ENCODE peak calls at places on chromosomes 5 and 9, in four cellular contexts. One of them, this sample, is unnamed.
A peak's percentile ranks its signal among the peaks of the same experiment; 100 is the strongest.

GRCh38 chr5:151150484-151151262 is 6.9 kb downstream of the ANXA6 start:
- DNase-seq in IMR-90: peak; percentile 47
- DNase-seq in mesendoderm: no peak
- DNase-seq in neuronal stem cell: no peak
- DNase-seq in this sample: no peak

GRCh38 chr9:116163293-116164055 is 9.9 kb downstream of the PAPPA start:
- DNase-seq in neuronal stem cell: no peak
- DNase-seq in IMR-90: no peak
- DNase-seq in mesendoderm: peak; percentile 37
- DNase-seq in this sample: no peak

GRCh38 chr5:180090769-180091546 is 19.4 kb upstream of the RNF130 start:
- DNase-seq in IMR-90: peak; percentile 14
- DNase-seq in mesendoderm: peak; percentile 93
- DNase-seq in neuronal stem cell: no peak
- DNase-seq in this sample: no peak

GRCh38 chr9:86730165-86730928 is 217.0 kb downstream of the GAS1 start:
- DNase-seq in neuronal stem cell: no peak
- DNase-seq in mesendoderm: no peak
- DNase-seq in IMR-90: peak; percentile 39
- DNase-seq in this sample: no peak

GRCh38 chr9:70101265-70101664 is 57.6 kb downstream of the MAMDC2 start:
- DNase-seq in IMR-90: peak; percentile 85
- DNase-seq in neuronal stem cell: no peak
- DNase-seq in mesendoderm: no peak
- DNase-seq in this sample: no peak

GRCh38 chr5:38258319-38259061 is at the start of gene EGFLAM:
- DNase-seq in neuronal stem cell: peak; percentile 56
- DNase-seq in mesendoderm: peak; percentile 88
- DNase-seq in IMR-90: no peak
- DNase-seq in this sample: peak; percentile 43

GRCh38 chr9:107929439-107929838 is 439.9 kb upstream of the KLF4 start:
- DNase-seq in IMR-90: peak; percentile 65
- DNase-seq in neuronal stem cell: no peak
- DNase-seq in mesendoderm: no peak
- DNase-seq in this sample: no peak

GRCh38 chr5:133925269-133925668 is 43.2 kb downstream of the C5orf15 start:
- DNase-seq in mesendoderm: no peak
- DNase-seq in neuronal stem cell: no peak
- DNase-seq in IMR-90: no peak
- DNase-seq in this sample: no peak

GRCh38 chr5:181221792-181222629 is 1.1 kb upstream of the TRIM41 start:
- DNase-seq in mesendoderm: peak; percentile 99
- DNase-seq in neuronal stem cell: peak; percentile 97
- DNase-seq in IMR-90: peak; percentile 98
- DNase-seq in this sample: peak; percentile 95

GRCh38 chr5:6365977-6366590 is 12.3 kb downstream of the MED10 start:
- DNase-seq in neuronal stem cell: no peak
- DNase-seq in mesendoderm: no peak
- DNase-seq in IMR-90: no peak
- DNase-seq in this sample: no peak

GRCh38 chr9:113738898-113739604 is 137.1 kb upstream of the ZNF618 start:
- DNase-seq in mesendoderm: peak; percentile 52
- DNase-seq in neuronal stem cell: no peak
- DNase-seq in IMR-90: no peak
- DNase-seq in this sample: no peak

DNA sequence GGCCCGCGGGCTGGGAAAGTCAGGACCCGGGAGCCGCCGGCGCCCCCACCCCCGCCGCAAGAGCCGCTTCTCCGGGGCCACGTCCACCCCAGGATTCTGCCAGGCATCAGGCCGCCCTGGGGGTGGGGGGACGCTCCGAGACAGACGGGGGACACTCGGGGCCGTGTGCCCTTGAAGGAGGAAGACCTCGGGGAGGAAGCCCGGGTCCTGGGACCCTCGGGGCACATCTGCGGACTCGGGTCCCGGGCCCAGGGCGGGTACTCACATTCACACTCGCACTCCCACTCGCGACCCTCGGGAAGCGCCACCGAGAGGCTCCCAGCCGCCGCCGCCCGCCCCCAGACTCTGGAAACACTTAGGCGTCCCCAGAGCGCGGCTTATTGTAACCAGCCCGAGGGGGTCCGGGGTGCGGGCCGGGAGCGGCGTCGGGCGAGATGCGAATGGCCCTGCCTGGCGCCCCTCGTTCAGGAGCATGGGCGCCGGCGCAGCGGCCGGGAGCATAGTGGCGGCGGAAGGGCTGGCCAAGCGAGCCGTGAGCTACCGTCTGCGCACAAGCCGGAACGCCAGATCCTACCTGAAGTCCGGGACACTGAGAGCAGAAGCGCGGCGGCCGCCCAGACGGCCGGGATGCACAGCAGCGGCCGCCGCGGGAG is 609 bp downstream of the ROR2 start:
- DNase-seq in mesendoderm: no peak
- DNase-seq in IMR-90: no peak
- DNase-seq in neuronal stem cell: peak; percentile 41
- DNase-seq in this sample: no peak
- H3K4ac ChIP-seq in mesendoderm: peak overlapping the region; percentile 99
- H3K4ac ChIP-seq in IMR-90: peak overlapping the region; percentile 52
- H3K4ac ChIP-seq in neuronal stem cell: no peak overlapping the region
- H3K4ac ChIP-seq in this sample: no peak overlapping the region

GRCh38 chr5:56346717-56347116 is 113.6 kb upstream of the ANKRD55 start:
- DNase-seq in IMR-90: no peak
- DNase-seq in mesendoderm: no peak
- DNase-seq in neuronal stem cell: no peak
- DNase-seq in this sample: no peak

GRCh38 chr5:56350030-56350594 is 117.0 kb upstream of the ANKRD55 start:
- DNase-seq in IMR-90: no peak
- DNase-seq in mesendoderm: no peak
- DNase-seq in neuronal stem cell: no peak
- DNase-seq in this sample: no peak

GRCh38 chr5:56346044-56346710 is 113.0 kb upstream of the ANKRD55 start:
- DNase-seq in mesendoderm: no peak
- DNase-seq in neuronal stem cell: no peak
- DNase-seq in IMR-90: no peak
- DNase-seq in this sample: no peak

GRCh38 chr5:56350595-56351170 is 117.6 kb upstream of the ANKRD55 start:
- DNase-seq in neuronal stem cell: no peak
- DNase-seq in mesendoderm: peak; percentile 64
- DNase-seq in IMR-90: peak; percentile 96
- DNase-seq in this sample: peak; percentile 36

DNA sequence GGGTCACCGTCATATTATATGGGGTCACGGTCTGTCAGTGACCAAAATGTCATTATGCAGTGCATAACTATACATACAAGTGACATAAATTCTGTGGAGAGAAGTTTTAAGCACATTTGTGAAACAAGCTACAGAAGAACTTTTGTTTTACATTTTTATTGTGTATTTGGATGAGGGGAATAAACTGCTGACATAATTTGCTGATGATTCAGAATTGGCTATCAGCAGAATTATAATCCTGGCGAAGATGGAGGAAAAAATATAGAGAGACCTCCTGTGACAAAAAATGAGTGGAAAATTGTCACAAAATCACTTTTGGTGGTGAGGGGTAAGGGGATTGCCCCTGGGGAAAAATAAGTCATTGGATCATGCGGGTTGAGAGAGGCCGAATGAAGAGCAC is 116.3 kb upstream of the ANKRD55 start:
- DNase-seq in mesendoderm: no peak
- DNase-seq in neuronal stem cell: no peak
- DNase-seq in IMR-90: no peak
- DNase-seq in this sample: no peak
- H4K8ac ChIP-seq in mesendoderm: no peak overlapping the region
- H4K8ac ChIP-seq in neuronal stem cell: no peak overlapping the region
- H4K8ac ChIP-seq in IMR-90: peak overlapping the region; percentile 25
- H4K8ac ChIP-seq in this sample: no peak overlapping the region

DNA sequence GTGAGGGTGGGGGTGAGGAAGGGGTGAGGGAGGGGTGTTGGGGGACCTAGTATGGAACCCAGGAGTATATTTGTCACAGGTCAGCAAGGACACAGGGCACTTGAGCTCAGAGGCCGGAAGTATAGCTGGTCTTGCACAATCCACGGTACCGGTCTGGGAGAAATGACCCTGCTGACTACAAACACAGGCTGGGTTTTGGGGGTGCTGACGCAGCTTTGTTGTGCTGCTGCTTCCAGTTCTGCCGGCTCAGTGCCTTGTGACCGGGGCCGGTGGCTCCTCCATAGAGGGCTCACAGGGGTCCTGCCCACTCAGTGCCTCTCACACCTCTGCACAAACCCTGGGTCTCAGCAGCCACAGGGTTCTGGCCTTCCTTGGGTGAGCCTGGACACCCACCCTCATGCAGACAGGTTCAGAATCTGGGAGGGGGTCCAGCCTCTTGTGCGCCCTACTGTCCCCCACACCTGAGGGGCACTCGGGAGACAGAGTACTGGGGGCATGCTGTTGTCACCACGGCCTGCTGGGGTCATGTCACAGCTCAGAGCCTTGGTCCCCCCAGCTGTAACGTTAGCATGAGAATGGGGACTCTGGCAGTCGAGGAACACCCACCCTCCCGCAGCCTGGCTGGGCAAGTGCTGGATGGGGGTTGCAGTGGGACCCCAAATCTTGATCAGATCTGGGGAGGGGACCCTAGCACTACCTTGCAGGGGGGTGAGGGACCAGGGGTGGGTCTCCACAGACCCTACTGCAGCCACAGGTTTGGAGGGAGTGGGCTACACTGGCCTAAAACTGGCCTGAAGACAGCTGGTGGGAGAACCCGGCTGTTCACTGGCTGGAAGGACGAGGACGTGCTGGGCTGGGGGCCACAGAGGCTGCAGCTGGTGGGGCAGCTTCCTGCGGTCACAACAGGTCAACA is 17.7 kb downstream of the NINJ1 start:
- DNase-seq in neuronal stem cell: no peak
- DNase-seq in mesendoderm: no peak
- DNase-seq in IMR-90: peak; percentile 72
- DNase-seq in this sample: no peak
- H3K4ac ChIP-seq in neuronal stem cell: peak overlapping the region; percentile 84
- H3K4ac ChIP-seq in mesendoderm: no peak overlapping the region
- H3K4ac ChIP-seq in IMR-90: peak overlapping the region; percentile 84
- H3K4ac ChIP-seq in this sample: peak overlapping the region; percentile 69

DNA sequence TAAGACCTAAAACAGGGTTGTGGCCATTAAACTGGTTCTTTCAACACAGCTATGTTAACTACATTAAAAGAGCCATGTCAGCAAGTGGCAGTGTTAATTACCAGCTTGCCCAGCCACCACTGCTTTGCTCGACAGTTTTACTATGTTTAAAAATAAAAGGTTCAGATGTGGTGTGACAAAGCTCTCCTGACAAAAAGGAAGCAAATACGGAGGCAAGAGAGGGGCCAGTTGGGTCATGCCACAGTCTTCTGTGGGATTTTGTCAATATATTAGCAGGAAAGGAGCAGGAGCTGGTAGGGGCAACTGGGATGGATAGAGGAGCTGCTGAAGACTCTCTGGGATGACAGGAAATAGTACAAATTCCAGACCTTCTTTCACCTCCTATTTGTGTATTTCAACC is 113.5 kb upstream of the PCA3 start:
- DNase-seq in mesendoderm: peak; percentile 94
- DNase-seq in IMR-90: no peak
- DNase-seq in neuronal stem cell: no peak
- DNase-seq in this sample: no peak
- H4K8ac ChIP-seq in mesendoderm: no peak overlapping the region
- H4K8ac ChIP-seq in IMR-90: no peak overlapping the region
- H4K8ac ChIP-seq in neuronal stem cell: no peak overlapping the region
- H4K8ac ChIP-seq in this sample: no peak overlapping the region

DNA sequence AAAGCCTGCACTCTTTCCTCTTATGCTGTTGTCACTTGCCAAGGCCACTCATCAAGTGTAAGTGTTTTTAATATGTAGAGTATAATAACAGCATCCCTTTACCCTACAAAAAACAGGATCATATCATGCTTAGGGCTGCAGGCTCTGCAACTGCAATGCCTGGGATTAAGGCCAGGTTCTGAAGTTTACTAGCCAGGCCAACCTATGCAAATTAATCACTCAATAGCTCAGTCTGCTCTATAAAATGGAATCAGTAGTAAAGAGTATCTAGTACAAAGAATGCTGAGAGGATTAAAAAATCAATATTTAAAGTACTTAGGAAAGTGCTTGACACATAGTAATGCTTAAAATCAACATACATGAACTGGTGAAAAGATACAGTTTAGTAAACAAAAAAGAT is 253.3 kb downstream of the EDIL3 start:
- DNase-seq in neuronal stem cell: no peak
- DNase-seq in mesendoderm: no peak
- DNase-seq in IMR-90: no peak
- DNase-seq in this sample: no peak
- H3K4ac ChIP-seq in neuronal stem cell: no peak overlapping the region
- H3K4ac ChIP-seq in mesendoderm: no peak overlapping the region
- H3K4ac ChIP-seq in IMR-90: no peak overlapping the region
- H3K4ac ChIP-seq in this sample: no peak overlapping the region

DNA sequence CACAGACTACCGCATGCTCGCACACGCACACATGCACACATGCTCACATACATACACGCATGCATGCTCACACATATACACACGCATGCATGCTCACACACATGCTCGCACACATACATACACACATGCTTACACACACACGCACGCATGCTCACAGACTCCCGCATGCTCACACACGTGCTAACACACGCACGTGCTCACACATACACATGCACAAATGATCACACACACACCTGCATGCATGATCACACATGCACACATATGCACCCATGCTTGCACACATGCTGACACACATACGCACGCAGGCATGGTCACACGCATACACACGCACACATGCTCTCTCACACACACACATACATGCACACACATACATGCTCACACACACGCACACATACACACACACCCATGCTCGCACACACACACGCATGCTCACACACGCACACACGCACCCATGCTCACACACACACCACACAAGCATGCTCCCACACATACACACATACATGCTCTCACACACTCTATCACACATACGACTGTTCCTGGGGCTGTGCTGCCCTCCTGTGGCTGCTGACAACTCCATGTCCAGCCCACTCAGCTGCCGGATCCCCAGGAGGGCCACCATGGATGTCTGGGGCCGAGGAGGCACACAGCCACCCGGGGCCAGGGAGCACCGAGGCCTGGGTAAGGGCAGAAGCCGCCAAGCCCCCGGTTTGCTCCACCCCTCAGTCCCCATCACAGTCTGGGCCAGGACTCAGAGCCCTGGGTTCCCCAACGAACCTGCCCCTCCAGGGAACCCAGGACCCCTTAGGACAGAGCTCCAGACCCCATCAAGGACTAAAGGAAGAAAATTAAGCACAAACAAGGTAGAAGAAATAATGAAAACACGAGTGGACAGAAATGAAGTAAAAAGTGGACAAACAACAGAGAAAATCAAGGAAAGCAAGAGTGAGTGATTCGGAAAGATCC is 31.4 kb upstream of the EGFL7 start:
- DNase-seq in IMR-90: peak; percentile 76
- DNase-seq in neuronal stem cell: peak; percentile 76
- DNase-seq in mesendoderm: peak; percentile 80
- DNase-seq in this sample: peak; percentile 86
- H4K8ac ChIP-seq in IMR-90: no peak overlapping the region
- H4K8ac ChIP-seq in neuronal stem cell: peak overlapping the region; percentile 45
- H4K8ac ChIP-seq in mesendoderm: no peak overlapping the region
- H4K8ac ChIP-seq in this sample: peak overlapping the region; percentile 12

GRCh38 chr5:26869781-26870180 is 168.6 kb downstream of the CDH9 start:
- DNase-seq in IMR-90: no peak
- DNase-seq in mesendoderm: no peak
- DNase-seq in neuronal stem cell: no peak
- DNase-seq in this sample: no peak

GRCh38 chr5:26872337-26872736 is 166.0 kb downstream of the CDH9 start:
- DNase-seq in mesendoderm: no peak
- DNase-seq in IMR-90: no peak
- DNase-seq in neuronal stem cell: no peak
- DNase-seq in this sample: no peak

GRCh38 chr5:26864061-26864460 is 174.3 kb downstream of the CDH9 start:
- DNase-seq in neuronal stem cell: no peak
- DNase-seq in mesendoderm: no peak
- DNase-seq in IMR-90: no peak
- DNase-seq in this sample: no peak

GRCh38 chr5:26868504-26868903 is 169.9 kb downstream of the CDH9 start:
- DNase-seq in IMR-90: no peak
- DNase-seq in neuronal stem cell: no peak
- DNase-seq in mesendoderm: no peak
- DNase-seq in this sample: no peak
- H3K4ac ChIP-seq in IMR-90: no peak overlapping the region
- H3K4ac ChIP-seq in neuronal stem cell: no peak overlapping the region
- H3K4ac ChIP-seq in mesendoderm: no peak overlapping the region
- H3K4ac ChIP-seq in this sample: no peak overlapping the region